ENCODE peak calls at places on chromosomes 1 and 21, in six cellular contexts. One of them, this sample, is unnamed.

GRCh38 chr1:202221911-202222909 is 28.6 kb downstream of the LGR6 start:
- DNase-seq in naive thymus-derived CD4-positive, alpha-beta T cell: no peak
- DNase-seq in GM04504: no peak
- DNase-seq in stimulated activated CD8-positive, alpha-beta memory T cell treated with anti-CD3 and anti-CD28 coated beads, Interleukin-2, amount 100 ng/mL, for 1 hour: no peak
- DNase-seq in AML-193: no peak
- DNase-seq in memory B cell: no peak
- DNase-seq in this sample: no peak

GRCh38 chr1:41322835-41323234 is 38.4 kb upstream of the FOXO6 start:
- DNase-seq in stimulated activated CD8-positive, alpha-beta memory T cell treated with anti-CD3 and anti-CD28 coated beads, Interleukin-2, amount 100 ng/mL, for 1 hour: no peak
- DNase-seq in GM04504: no peak
- DNase-seq in naive thymus-derived CD4-positive, alpha-beta T cell: no peak
- DNase-seq in AML-193: peak; percentile 7
- DNase-seq in memory B cell: no peak
- DNase-seq in this sample: no peak

GRCh38 chr1:151196292-151196800 is 2.0 kb upstream of the PIP5K1A start:
- DNase-seq in naive thymus-derived CD4-positive, alpha-beta T cell: no peak
- DNase-seq in AML-193: peak; percentile 79
- DNase-seq in GM04504: peak; percentile 79
- DNase-seq in stimulated activated CD8-positive, alpha-beta memory T cell treated with anti-CD3 and anti-CD28 coated beads, Interleukin-2, amount 100 ng/mL, for 1 hour: no peak
- DNase-seq in memory B cell: peak; percentile 49
- DNase-seq in this sample: peak; percentile 76

GRCh38 chr1:26584022-26584485 is 54.5 kb downstream of the RPS6KA1 start:
- DNase-seq in AML-193: no peak
- DNase-seq in stimulated activated CD8-positive, alpha-beta memory T cell treated with anti-CD3 and anti-CD28 coated beads, Interleukin-2, amount 100 ng/mL, for 1 hour: no peak
- DNase-seq in GM04504: no peak
- DNase-seq in memory B cell: no peak
- DNase-seq in naive thymus-derived CD4-positive, alpha-beta T cell: no peak
- DNase-seq in this sample: no peak

GRCh38 chr1:234561322-234561721 is 48.7 kb downstream of the IRF2BP2 start:
- DNase-seq in GM04504: no peak
- DNase-seq in naive thymus-derived CD4-positive, alpha-beta T cell: no peak
- DNase-seq in AML-193: no peak
- DNase-seq in memory B cell: no peak
- DNase-seq in stimulated activated CD8-positive, alpha-beta memory T cell treated with anti-CD3 and anti-CD28 coated beads, Interleukin-2, amount 100 ng/mL, for 1 hour: no peak
- DNase-seq in this sample: no peak

GRCh38 chr1:46735708-46736324 is 16.9 kb upstream of the EFCAB14 start:
- DNase-seq in memory B cell: peak; percentile 38
- DNase-seq in AML-193: peak; percentile 58
- DNase-seq in GM04504: no peak
- DNase-seq in stimulated activated CD8-positive, alpha-beta memory T cell treated with anti-CD3 and anti-CD28 coated beads, Interleukin-2, amount 100 ng/mL, for 1 hour: no peak
- DNase-seq in naive thymus-derived CD4-positive, alpha-beta T cell: no peak
- DNase-seq in this sample: peak; percentile 55

GRCh38 chr1:248918126-248918525 is 12.1 kb downstream of the PGBD2 start:
- DNase-seq in naive thymus-derived CD4-positive, alpha-beta T cell: no peak
- DNase-seq in GM04504: no peak
- DNase-seq in memory B cell: no peak
- DNase-seq in stimulated activated CD8-positive, alpha-beta memory T cell treated with anti-CD3 and anti-CD28 coated beads, Interleukin-2, amount 100 ng/mL, for 1 hour: no peak
- DNase-seq in AML-193: no peak
- DNase-seq in this sample: no peak

GRCh38 chr21:38170283-38170682 is 86.5 kb upstream of the KCNJ15 start:
- DNase-seq in memory B cell: no peak
- DNase-seq in stimulated activated CD8-positive, alpha-beta memory T cell treated with anti-CD3 and anti-CD28 coated beads, Interleukin-2, amount 100 ng/mL, for 1 hour: no peak
- DNase-seq in naive thymus-derived CD4-positive, alpha-beta T cell: no peak
- DNase-seq in AML-193: no peak
- DNase-seq in GM04504: no peak
- DNase-seq in this sample: peak; percentile 39

GRCh38 chr1:221462345-221462744 is 279.5 kb downstream of the DUSP10 start:
- DNase-seq in memory B cell: no peak
- DNase-seq in GM04504: no peak
- DNase-seq in naive thymus-derived CD4-positive, alpha-beta T cell: no peak
- DNase-seq in stimulated activated CD8-positive, alpha-beta memory T cell treated with anti-CD3 and anti-CD28 coated beads, Interleukin-2, amount 100 ng/mL, for 1 hour: no peak
- DNase-seq in AML-193: no peak
- DNase-seq in this sample: no peak

GRCh38 chr1:43512681-43513080 is 18.0 kb upstream of the PTPRF start:
- DNase-seq in naive thymus-derived CD4-positive, alpha-beta T cell: no peak
- DNase-seq in GM04504: no peak
- DNase-seq in stimulated activated CD8-positive, alpha-beta memory T cell treated with anti-CD3 and anti-CD28 coated beads, Interleukin-2, amount 100 ng/mL, for 1 hour: no peak
- DNase-seq in AML-193: no peak
- DNase-seq in memory B cell: no peak
- DNase-seq in this sample: no peak

GRCh38 chr1:156359973-156360372 is 9.0 kb upstream of the RHBG start:
- DNase-seq in naive thymus-derived CD4-positive, alpha-beta T cell: no peak
- DNase-seq in AML-193: no peak
- DNase-seq in GM04504: no peak
- DNase-seq in stimulated activated CD8-positive, alpha-beta memory T cell treated with anti-CD3 and anti-CD28 coated beads, Interleukin-2, amount 100 ng/mL, for 1 hour: no peak
- DNase-seq in memory B cell: no peak
- DNase-seq in this sample: no peak

This sample was measured in Jurkat, Clone E6-1.